ENCODE peak calls at places on chromosomes 5 and 9, in four cellular contexts. Y, J, W and L are unnamed samples.
A peak's percentile ranks its signal among the peaks of the same experiment; 100 is the strongest.

GRCh38 chr5:173454381-173454763 is 126.2 kb upstream of the STC2 start:
- DNase-seq in J (peak; percentile 39), W (no peak), Y (no peak), L (peak; percentile 12)

GRCh38 chr9:73667749-73668148 is 516.1 kb downstream of the ANXA1 start:
- DNase-seq in J (peak; percentile 20), W (no peak), Y (no peak), L (peak; percentile 6)

GRCh38 chr5:154513669-154514084 is 35.6 kb upstream of the HAND1 start:
- DNase-seq in Y (no peak), W (no peak), J (no peak), L (no peak)

GRCh38 chr9:87683751-87684626 is 41.9 kb upstream of the CTSL start:
- DNase-seq in J (no peak), Y (no peak), W (no peak), L (no peak)

GRCh38 chr5:6525910-6526309 is 77.3 kb downstream of the UBE2QL1 start:
- DNase-seq in W (peak; percentile 13), Y (peak; percentile 14), J (peak; percentile 21), L (peak; percentile 52)

GRCh38 chr9:71754151-71754550 is 14.2 kb downstream of the CEMIP2 start:
- DNase-seq in Y (no peak), W (no peak), J (no peak), L (no peak)

GRCh38 chr5:94217216-94217615 is 401.2 kb downstream of the KIAA0825 start:
- DNase-seq in W (no peak), Y (no peak), J (no peak), L (no peak)

GRCh38 chr5:62896121-62896893 is 317.7 kb downstream of the LRRC70 start:
- DNase-seq in W (no peak), J (no peak), Y (no peak), L (no peak)

GRCh38 chr9:133141833-133142594 is 21.0 kb upstream of the RALGDS start:
- DNase-seq in Y (no peak), W (no peak), J (no peak), L (no peak)

GRCh38 chr5:178143901-178144300 is 9.8 kb downstream of the NHP2 start:
- DNase-seq in J (no peak), Y (no peak), W (no peak), L (no peak)

GRCh38 chr9:26033346-26033745 is 355.1 kb upstream of the TUSC1 start:
- DNase-seq in W (no peak), Y (no peak), J (no peak), L (no peak)

GRCh38 chr5:41435276-41435675 is 75.1 kb downstream of the PLCXD3 start:
- DNase-seq in J (no peak), Y (no peak), W (no peak), L (no peak)

GRCh38 chr9:99966001-99966400 is 59.5 kb downstream of the STX17 start:
- DNase-seq in Y (no peak), J (no peak), W (no peak), L (no peak)

GRCh38 chr9:121743441-121744001 is 92.1 kb downstream of the DAB2IP start:
- DNase-seq in W (peak; percentile 56), Y (peak; percentile 90), J (peak; percentile 85), L (no peak)

GRCh38 chr5:125659316-125660071 is 763.7 kb upstream of the GRAMD2B start:
- DNase-seq in J (no peak), Y (peak; percentile 79), W (no peak), L (peak; percentile 3)

GRCh38 chr5:78758169-78758839 is 109.7 kb upstream of the LHFPL2 start:
- DNase-seq in Y (no peak), J (peak; percentile 91), W (no peak), L (no peak)

GRCh38 chr5:138095100-138095907 is 11.5 kb downstream of the WNT8A start:
- DNase-seq in Y (no peak), W (no peak), J (peak; percentile 86), L (no peak)

GRCh38 chr5:87411586-87412416 is 929 bp downstream of the CCNH start:
- DNase-seq in Y (peak; percentile 71), J (peak; percentile 33), W (peak; percentile 6), L (peak; percentile 21)

GRCh38 chr5:31380049-31380448 is 151.8 kb downstream of the DROSHA start:
- DNase-seq in J (no peak), W (no peak), Y (no peak), L (no peak)

GRCh38 chr5:135468086-135468485 is 15.9 kb upstream of the TIFAB start:
- DNase-seq in Y (no peak), J (no peak), W (no peak), L (no peak)

GRCh38 chr9:13628526-13628925 is 349.0 kb upstream of the MPDZ start:
- DNase-seq in Y (no peak), J (no peak), W (no peak), L (no peak)

GRCh38 chr5:27474395-27474794 is 436.0 kb upstream of the CDH9 start:
- DNase-seq in W (no peak), J (no peak), Y (no peak), L (no peak)

GRCh38 chr5:58204966-58205365 is 254.9 kb downstream of the PLK2 start:
- DNase-seq in Y (no peak), J (no peak), W (no peak), L (no peak)

GRCh38 chr5:7474821-7475403 is 79.0 kb downstream of the ADCY2 start:
- DNase-seq in Y (no peak), W (no peak), J (no peak), L (no peak)

GRCh38 chr9:98256632-98257218 is 1.3 kb upstream of the TBC1D2 start:
- DNase-seq in W (no peak), J (no peak), Y (no peak), L (peak; percentile 66)

GRCh38 chr9:91179237-91180138 is 182.2 kb downstream of the AUH start:
- DNase-seq in W (no peak), Y (no peak), J (no peak), L (no peak)

GRCh38 chr9:84856181-84856632 is 186.7 kb downstream of the NTRK2 start:
- DNase-seq in W (no peak), Y (no peak), J (no peak), L (peak; percentile 18)

GRCh38 chr9:69121155-69122085 is 52.7 kb upstream of the TJP2 start:
- DNase-seq in W (no peak), Y (peak; percentile 74), J (peak; percentile 72), L (peak; percentile 51)

GRCh38 chr9:117076571-117077300 is 338.1 kb downstream of the ASTN2 start:
- DNase-seq in J (no peak), Y (no peak), W (no peak), L (no peak)

GRCh38 chr5:1380011-1380817 is 35.3 kb upstream of the CLPTM1L start:
- DNase-seq in Y (peak; percentile 6), W (no peak), J (peak; percentile 37), L (no peak)
- TF ChIP-seq EZH2 in Y (no peak), W (no peak), J (no peak), L (no peak)

GRCh38 chr5:3590967-3591900 is 4.4 kb upstream of the IRX1 start:
- DNase-seq in J (no peak), Y (no peak), W (no peak), L (no peak)
- TF ChIP-seq EZH2 in J (no peak), Y (no peak), W (no peak), L (no peak)

GRCh38 chr9:137138058-137138697 is 776 bp upstream of the GRIN1 start:
- DNase-seq in J (no peak), Y (no peak), W (no peak), L (peak; percentile 57)
- TF ChIP-seq EZH2 in J (no peak), Y (no peak), W (no peak), L (peak; percentile 39)

DNA sequence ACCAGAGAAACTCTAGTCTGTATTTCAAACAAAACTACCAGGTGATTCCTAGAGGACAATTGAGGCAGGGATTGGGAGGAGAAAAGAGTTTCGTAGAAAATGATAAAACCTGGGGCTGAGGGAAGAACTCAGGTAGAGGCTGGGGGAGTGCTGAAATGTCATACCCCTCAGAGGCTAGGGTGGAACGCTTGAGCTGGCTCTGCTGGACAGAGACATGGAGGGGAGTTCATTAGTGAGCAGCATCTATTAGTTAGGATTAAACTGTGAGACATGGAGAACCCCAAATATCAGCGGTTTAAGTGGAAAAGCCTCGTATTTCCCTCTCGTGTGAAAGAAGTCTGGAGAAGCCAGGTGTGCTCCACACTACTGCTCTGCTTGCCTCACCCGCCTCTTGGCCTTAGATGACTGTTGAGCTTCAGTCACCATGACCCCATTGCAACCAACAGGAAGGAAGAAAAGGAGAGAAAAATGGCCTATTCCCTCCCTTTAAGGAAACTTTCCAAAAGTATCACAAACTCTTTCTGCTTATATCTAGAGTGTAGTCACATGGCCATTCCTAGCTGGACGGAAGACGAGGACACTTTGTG is 53.7 kb upstream of the ABCA1 start:
- DNase-seq in J (no peak), Y (no peak), W (no peak), L (no peak)
- TF ChIP-seq EZH2 in J (no peak), Y (no peak), W (no peak), L (no peak)

DNA sequence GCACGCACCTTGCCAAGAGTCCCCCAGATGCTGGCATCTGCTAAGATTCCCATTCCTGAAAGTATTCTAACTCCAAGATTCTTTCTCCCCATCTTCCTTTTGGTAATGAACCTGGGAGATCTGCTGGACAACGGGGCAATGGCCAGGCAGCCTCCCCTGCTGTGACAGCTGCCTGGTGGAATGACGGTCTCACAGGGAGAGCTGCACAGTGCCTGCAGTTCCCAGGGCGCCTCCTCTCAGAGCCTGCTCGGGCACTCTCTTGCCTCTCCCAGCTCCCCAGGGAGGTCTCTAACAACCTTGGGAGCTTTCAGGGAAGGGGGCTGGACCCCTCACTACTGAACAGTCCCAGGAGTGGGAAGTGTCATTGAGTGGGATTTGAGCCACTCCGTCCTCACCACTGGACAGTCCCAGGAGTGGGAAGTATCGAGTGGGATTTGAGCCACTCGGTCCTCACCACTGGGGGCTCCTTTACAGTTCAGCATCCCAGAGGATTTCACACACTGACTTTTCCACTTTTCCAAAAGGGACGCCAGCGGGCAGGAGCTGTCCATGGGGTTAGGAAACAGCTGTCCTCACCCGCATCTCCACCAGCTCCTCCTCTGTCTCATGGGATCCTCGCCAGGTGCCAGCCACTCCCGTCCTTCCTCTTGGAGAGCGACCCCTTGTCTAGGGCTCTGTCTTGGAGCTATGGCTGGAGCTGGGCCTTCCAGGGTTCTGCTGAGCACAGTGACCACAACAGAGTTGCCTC is 65.7 kb downstream of the ADAMTS2 start:
- DNase-seq in W (no peak), Y (no peak), J (no peak), L (no peak)
- TF ChIP-seq EZH2 in W (no peak), Y (no peak), J (no peak), L (no peak)